ENCODE peak calls at places on chromosomes 5 and 9, in four cellular contexts. H is fibroblast of villous mesenchyme, R is NAMALWA, O is H9. P is an unnamed sample.

GRCh38 chr5:134462047-134462575 is 50.4 kb upstream of the CDKN2AIPNL start:
- DNase-seq in H (no peak), R (no peak), O (no peak), P (no peak)

GRCh38 chr9:129584136-129584535 is 36.8 kb downstream of the C9orf50 start:
- DNase-seq in O (peak; percentile 83), H (peak; percentile 88), R (peak; percentile 90), P (peak; percentile 83)

GRCh38 chr5:86917117-86917579 is 299.4 kb downstream of the COX7C start:
- DNase-seq in O (no peak), H (peak; percentile 41), R (peak; percentile 4), P (peak; percentile 9)

GRCh38 chr9:22208846-22209585 is 199.9 kb upstream of the CDKN2B start:
- DNase-seq in O (no peak), H (peak; percentile 46), R (peak; percentile 10), P (no peak)

GRCh38 chr5:110356687-110357086 is 369.8 kb downstream of the TMEM232 start:
- DNase-seq in H (peak; percentile 14), O (no peak), R (no peak), P (no peak)

GRCh38 chr5:152688561-152689274 is 283.6 kb upstream of the NMUR2 start:
- DNase-seq in R (no peak), H (peak; percentile 47), O (no peak), P (no peak)

GRCh38 chr9:71762900-71763653 is 5.2 kb downstream of the CEMIP2 start:
- DNase-seq in H (peak; percentile 39), O (no peak), R (no peak), P (no peak)

GRCh38 chr5:138737494-138738265 is 15.5 kb upstream of the CTNNA1 start:
- DNase-seq in O (no peak), H (no peak), R (no peak), P (no peak)

GRCh38 chr5:20601678-20602100 is 613.7 kb upstream of the CDH18 start:
- DNase-seq in O (peak; percentile 90), H (no peak), R (peak; percentile 18), P (no peak)

GRCh38 chr5:179308563-179309382 is 36.5 kb downstream of the ADAMTS2 start:
- DNase-seq in O (no peak), R (no peak), H (no peak), P (no peak)

GRCh38 chr9:36861528-36862205 is 172.4 kb downstream of the PAX5 start:
- DNase-seq in H (no peak), R (no peak), O (no peak), P (no peak)

GRCh38 chr9:69376651-69377050 is 51.6 kb downstream of the ENTREP1 start:
- DNase-seq in R (no peak), H (peak; percentile 81), O (no peak), P (no peak)

GRCh38 chr9:122350577-122351355 is 20.1 kb upstream of the PTGS1 start:
- DNase-seq in R (peak; percentile 82), O (peak; percentile 84), H (peak; percentile 67), P (peak; percentile 75)

GRCh38 chr5:146081685-146082084 is 23.7 kb downstream of the PLAC8L1 start:
- DNase-seq in H (no peak), O (no peak), R (no peak), P (no peak)

GRCh38 chr5:95130951-95131350 is 153.9 kb downstream of the MCTP1 start:
- DNase-seq in O (no peak), R (no peak), H (no peak), P (no peak)

GRCh38 chr5:149040421-149040820 is 22.4 kb downstream of the SH3TC2 start:
- DNase-seq in R (no peak), O (no peak), H (no peak), P (no peak)

GRCh38 chr5:150653145-150653761 is 7.8 kb upstream of the MYOZ3 start:
- DNase-seq in O (no peak), H (no peak), R (no peak), P (no peak)

GRCh38 chr5:173742432-173742816 is 126.0 kb upstream of the BOD1 start:
- DNase-seq in R (peak; percentile 73), H (no peak), O (no peak), P (peak; percentile 91)

GRCh38 chr9:99046542-99047071 is 58.3 kb upstream of the TGFBR1 start:
- DNase-seq in H (no peak), R (no peak), O (no peak), P (no peak)

GRCh38 chr9:90544488-90544887 is 98.1 kb downstream of the DIRAS2 start:
- DNase-seq in R (no peak), H (no peak), O (no peak), P (no peak)

GRCh38 chr9:128251701-128252100 is 24.1 kb downstream of the GOLGA2 start:
- DNase-seq in H (peak; percentile 78), O (no peak), R (no peak), P (no peak)

GRCh38 chr5:149581931-149582768 is 852 bp downstream of the ARHGEF37 start:
- DNase-seq in R (no peak), H (no peak), O (peak; percentile 65), P (no peak)

GRCh38 chr9:112063151-112063550 is 111.9 kb downstream of the SUSD1 start:
- DNase-seq in O (no peak), R (no peak), H (peak; percentile 90), P (no peak)

GRCh38 chr5:43627028-43627427 is 24.0 kb downstream of the NNT start:
- DNase-seq in H (peak; percentile 75), R (peak; percentile 76), O (peak; percentile 79), P (peak; percentile 18)